ENCODE peak calls at places on chromosomes 6 and 20, in four cellular contexts. A, U, L and W are unnamed samples.

GRCh38 chr20:1513801-1514200 is 22.6 kb upstream of the SIRPB2 start:
- DNase-seq in A (no peak), L (no peak), U (no peak), W (no peak)

GRCh38 chr20:2637246-2637645 is 15.2 kb upstream of the NOP56 start:
- DNase-seq in U (no peak), A (no peak), L (no peak), W (no peak)

GRCh38 chr6:136424450-136424849 is 125.8 kb downstream of the MAP7 start:
- DNase-seq in U (no peak), A (no peak), L (no peak), W (no peak)

GRCh38 chr6:131250121-131250520 is 114.9 kb downstream of the AKAP7 start:
- DNase-seq in U (peak; percentile 45), L (peak; percentile 48), A (peak; percentile 43), W (peak; percentile 65)

GRCh38 chr6:137664183-137664582 is 170.0 kb upstream of the OLIG3 start:
- DNase-seq in L (no peak), U (no peak), A (no peak), W (no peak)

GRCh38 chr6:138115877-138116660 is 8.8 kb upstream of the PERP start:
- DNase-seq in U (peak; percentile 77), L (peak; percentile 66), A (peak; percentile 45), W (peak; percentile 45)

GRCh38 chr6:170056329-170056728 is 234.5 kb downstream of the DLL1 start:
- DNase-seq in U (no peak), A (peak; percentile 1), L (no peak), W (no peak)

GRCh38 chr6:133889557-133890301 is 816 bp downstream of the TCF21 start:
- DNase-seq in U (no peak), A (no peak), L (no peak), W (no peak)

GRCh38 chr6:133114973-133115372 is 126.2 kb upstream of the EYA4 start:
- DNase-seq in U (no peak), L (no peak), A (no peak), W (no peak)

GRCh38 chr6:70616728-70617260 is 50.1 kb downstream of the SDHAF4 start:
- DNase-seq in A (no peak), U (no peak), L (no peak), W (no peak)

GRCh38 chr6:40377173-40377806 is 209.9 kb downstream of the LRFN2 start:
- DNase-seq in U (no peak), L (no peak), A (no peak), W (no peak)

GRCh38 chr6:168223150-168223549 is 96.4 kb downstream of the DACT2 start:
- DNase-seq in U (no peak), L (no peak), A (no peak), W (no peak)

GRCh38 chr6:134288538-134289203 is 29.2 kb downstream of the SGK1 start:
- DNase-seq in A (no peak), U (peak; percentile 61), L (no peak), W (no peak)

GRCh38 chr6:157592980-157593379 is 212.0 kb downstream of the ZDHHC14 start:
- DNase-seq in A (no peak), U (no peak), L (no peak), W (no peak)

GRCh38 chr6:128327890-128328289 is 192.5 kb downstream of the PTPRK start:
- DNase-seq in L (no peak), U (peak; percentile 45), A (no peak), W (no peak)

GRCh38 chr6:125117818-125118217 is 35.8 kb upstream of the TPD52L1 start:
- DNase-seq in L (no peak), U (no peak), A (no peak), W (no peak)

GRCh38 chr6:56765494-56765893 is 122.8 kb upstream of the DST start:
- DNase-seq in U (no peak), L (no peak), A (no peak), W (no peak)

GRCh38 chr6:151358475-151358874 is 32.9 kb downstream of the ZBTB2 start:
- DNase-seq in L (no peak), A (no peak), U (no peak), W (no peak)

GRCh38 chr20:24572862-24573261 is 103.4 kb downstream of the SYNDIG1 start:
- DNase-seq in A (no peak), L (no peak), U (no peak), W (no peak)

GRCh38 chr6:16311763-16312162 is 73.4 kb downstream of the GMPR start:
- DNase-seq in U (no peak), A (no peak), L (no peak), W (no peak)

GRCh38 chr20:53124075-53124532 is 151.9 kb downstream of the TSHZ2 start:
- DNase-seq in A (peak; percentile 7), L (peak; percentile 61), U (no peak), W (no peak)

GRCh38 chr20:63617876-63618265 is 9.0 kb downstream of the GMEB2 start:
- DNase-seq in A (no peak), U (no peak), L (no peak), W (no peak)

GRCh38 chr6:167093406-167093921 is 29.4 kb upstream of the CCR6 start:
- DNase-seq in L (no peak), U (no peak), A (no peak), W (no peak)

GRCh38 chr6:111358454-111358853 is 124.6 kb downstream of the REV3L start:
- DNase-seq in U (peak; percentile 73), A (no peak), L (no peak), W (no peak)

GRCh38 chr20:2771631-2772080 is 28.8 kb downstream of the CPXM1 start:
- DNase-seq in U (peak; percentile 40), A (no peak), L (no peak), W (no peak)

GRCh38 chr6:56637640-56638039 is 5.0 kb downstream of the DST start:
- DNase-seq in A (no peak), L (no peak), U (peak; percentile 87), W (no peak)

GRCh38 chr6:107561325-107561724 is 71.4 kb downstream of the SOBP start:
- DNase-seq in U (no peak), L (peak; percentile 67), A (peak; percentile 57), W (no peak)
- H3K27ac ChIP-seq in U (no peak overlapping the region), L (peak overlapping the region; percentile 1), A (peak overlapping the region; percentile 35), W (no peak overlapping the region)

DNA sequence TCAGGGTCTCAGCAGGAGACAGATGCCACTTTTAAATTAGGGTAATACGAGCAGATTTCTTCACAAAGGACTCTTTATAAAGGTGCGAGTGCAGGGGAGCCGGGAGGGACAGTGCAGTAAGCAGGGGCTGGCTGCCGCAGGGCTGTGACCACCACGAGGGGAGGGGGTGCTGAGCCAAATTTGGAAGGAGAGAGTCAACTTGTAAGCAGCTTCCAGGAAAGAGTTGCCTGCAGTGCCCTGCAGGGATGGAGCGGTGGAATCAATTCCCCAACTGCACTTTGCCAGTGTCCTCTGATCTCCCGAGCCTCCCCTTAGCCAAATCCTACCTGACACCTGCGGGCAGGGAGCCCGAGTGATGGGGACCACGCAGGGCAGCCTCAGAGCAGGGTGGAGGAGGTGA is 13.9 kb upstream of the CCDC167 start:
- DNase-seq in L (no peak), A (no peak), U (no peak), W (no peak)
- H3K4me1 ChIP-seq in L (no peaks in the 10 kb centered on the region), A (peaks cover 11% of the 10 kb centered on the region), U (peaks cover 23% of the 10 kb centered on the region), W (peaks cover 1% of the 10 kb centered on the region)

GRCh38 chr6:33799714-33800113 is 4.1 kb downstream of the MLN start:
- DNase-seq in A (no peak), L (no peak), U (no peak), W (no peak)

GRCh38 chr6:33800248-33800647 is 3.6 kb downstream of the MLN start:
- DNase-seq in U (no peak), L (no peak), A (no peak), W (no peak)

GRCh38 chr6:33802186-33803061 is 1.4 kb downstream of the MLN start:
- DNase-seq in U (no peak), A (no peak), L (no peak), W (no peak)

GRCh38 chr6:33803571-33804053 is at the start of gene MLN:
- DNase-seq in U (no peak), A (no peak), L (no peak), W (no peak)

GRCh38 chr6:33801611-33802010 is 2.2 kb downstream of the MLN start:
- DNase-seq in A (no peak), L (no peak), U (no peak), W (no peak)
- H3K27me3 ChIP-seq in A (peaks cover 12% of the 10 kb centered on the region), L (peaks cover 3% of the 10 kb centered on the region), U (peaks cover 19% of the 10 kb centered on the region), W (no peaks in the 10 kb centered on the region)

DNA sequence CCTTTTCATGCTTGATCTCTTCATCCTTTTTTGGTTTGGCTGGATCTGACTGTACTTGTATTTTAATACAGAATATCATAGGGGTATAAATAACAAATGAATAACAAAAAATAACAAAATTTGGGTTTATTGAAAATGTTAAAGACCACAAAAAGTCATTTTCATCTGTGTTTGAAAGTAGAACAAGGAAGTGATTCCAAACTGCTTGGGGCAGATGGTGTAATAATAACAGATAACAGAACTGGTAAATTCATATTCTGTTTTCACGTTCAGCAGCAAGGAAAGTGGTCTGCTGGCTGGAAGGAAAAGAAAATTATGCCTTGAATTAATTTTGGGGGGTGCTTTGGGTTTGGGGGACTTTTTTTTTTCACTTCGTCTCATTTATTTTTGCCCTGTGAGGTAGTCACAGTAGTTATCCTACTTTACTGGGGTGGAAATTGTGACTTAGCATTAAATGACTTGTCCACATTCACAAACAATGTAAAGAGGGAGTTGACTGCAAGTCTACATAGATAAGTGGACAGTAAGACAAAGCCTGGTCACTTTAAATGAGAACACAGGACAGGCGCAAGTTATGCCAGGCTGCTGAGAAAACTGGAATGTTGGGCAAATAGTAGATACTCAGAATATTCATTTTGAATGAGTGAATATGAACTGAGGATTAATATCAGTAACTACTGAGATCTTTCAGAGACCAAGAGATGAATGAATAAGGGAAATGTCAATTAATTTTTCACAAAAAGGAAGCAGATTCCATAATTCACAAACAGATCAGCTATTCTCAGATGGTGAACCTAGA is 193.9 kb upstream of the CITED2 start:
- DNase-seq in U (peak; percentile 11), A (no peak), L (no peak), W (no peak)
- H3K27ac ChIP-seq in U (peak overlapping the region; percentile 63), A (no peak overlapping the region), L (no peak overlapping the region), W (no peak overlapping the region)

DNA sequence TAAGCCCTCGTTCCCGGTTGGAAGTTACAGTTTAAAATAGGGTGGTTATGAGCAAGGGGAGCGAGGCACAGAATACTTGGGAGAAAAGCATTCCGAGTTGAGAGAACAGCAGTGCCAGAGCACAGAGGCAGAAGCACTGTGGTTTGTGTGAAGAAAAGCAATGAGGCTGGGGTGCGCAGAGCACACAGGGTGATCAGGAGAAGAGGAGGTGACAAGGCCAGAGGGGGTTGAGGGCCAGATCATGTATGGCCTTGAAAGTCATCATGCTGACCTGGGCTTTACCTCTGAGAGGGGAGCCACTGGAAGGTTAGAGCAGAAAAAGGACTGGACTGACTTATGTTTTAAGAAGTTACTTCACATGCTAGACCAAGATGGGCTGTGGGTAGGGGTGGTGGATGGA is 3.5 kb upstream of the BTN3A2 start:
- DNase-seq in A (no peak), L (no peak), U (no peak), W (no peak)
- H3K4me1 ChIP-seq in A (peaks cover 19% of the 10 kb centered on the region), L (peaks cover 10% of the 10 kb centered on the region), U (peaks cover 13% of the 10 kb centered on the region), W (peaks cover 2% of the 10 kb centered on the region)